ENCODE peak calls at places on chromosome X, in four cellular contexts. P, W, F and J are unnamed samples.

GRCh38 chrX:15664487-15665444 is at the start of gene CLTRN:
- DNase-seq in W (no peak), F (no peak), P (no peak), J (no peak)

GRCh38 chrX:150486011-150486410 is 82.4 kb upstream of the MTM1 start:
- DNase-seq in W (peak), P (no peak), F (peak), J (peak)

GRCh38 chrX:119507206-119507605 is 39.0 kb downstream of the SLC25A5 start:
- DNase-seq in P (no peak), F (no peak), W (no peak), J (no peak)

GRCh38 chrX:3548743-3549441 is 164.6 kb downstream of the PRKX start:
- DNase-seq in W (no peak), F (peak), P (no peak), J (peak)

GRCh38 chrX:126658447-126658846 is 105.8 kb upstream of the DCAF12L1 start:
- DNase-seq in F (no peak), W (no peak), P (no peak), J (no peak)

GRCh38 chrX:140500427-140500826 is 4.4 kb downstream of the SOX3 start:
- DNase-seq in W (no peak), P (no peak), F (no peak), J (no peak)

GRCh38 chrX:10393899-10394298 is 226.5 kb downstream of the MID1 start:
- DNase-seq in F (peak), W (no peak), P (no peak), J (no peak)

GRCh38 chrX:21770631-21771321 is 12.9 kb upstream of the SMPX start:
- DNase-seq in P (no peak), F (peak), W (no peak), J (no peak)

GRCh38 chrX:109855501-109855900 is 122.4 kb upstream of the ACSL4 start:
- DNase-seq in P (no peak), F (peak), W (no peak), J (no peak)

GRCh38 chrX:22310779-22311178 is 38.1 kb downstream of the CBLL2 start:
- DNase-seq in W (no peak), P (no peak), F (no peak), J (no peak)

GRCh38 chrX:138771042-138771441 is 59.5 kb upstream of the FGF13 start:
- DNase-seq in P (no peak), F (no peak), W (no peak), J (no peak)

GRCh38 chrX:16278927-16279326 is 111.6 kb downstream of the MAGEB17 start:
- DNase-seq in W (no peak), F (no peak), P (no peak), J (no peak)

GRCh38 chrX:149504226-149504914 is 736 bp downstream of the IDS start:
- DNase-seq in P (no peak), F (no peak), W (peak), J (peak)

GRCh38 chrX:110987292-110987691 is 108.7 kb upstream of the PAK3 start:
- DNase-seq in F (no peak), W (no peak), P (no peak), J (peak)

GRCh38 chrX:132294776-132295495 is 75.7 kb upstream of the RAP2C start:
- DNase-seq in P (no peak), W (no peak), F (no peak), J (no peak)

GRCh38 chrX:15235001-15235400 is 34.9 kb downstream of the ASB9 start:
- DNase-seq in P (no peak), F (no peak), W (no peak), J (no peak)

GRCh38 chrX:104335765-104336164 is 81.0 kb upstream of the ESX1 start:
- DNase-seq in F (no peak), P (no peak), W (no peak), J (no peak)

GRCh38 chrX:10577863-10578262 is 42.5 kb downstream of the MID1 start:
- DNase-seq in W (no peak), F (no peak), P (no peak), J (no peak)

GRCh38 chrX:154320406-154320805 is 24.8 kb downstream of the TKTL1 start:
- DNase-seq in P (no peak), W (no peak), F (no peak), J (no peak)

GRCh38 chrX:39445336-39445735 is 644.1 kb downstream of the MID1IP1 start:
- DNase-seq in P (no peak), F (no peak), W (peak), J (peak)

GRCh38 chrX:115560211-115560977 is 580 bp upstream of the PLS3 start:
- DNase-seq in F (peak), W (no peak), P (no peak), J (peak)

GRCh38 chrX:119427024-119427794 is 28.1 kb downstream of the SLC25A43 start:
- DNase-seq in P (peak), F (no peak), W (peak), J (no peak)

GRCh38 chrX:145727476-145727875 is 90.2 kb upstream of the SLITRK2 start:
- DNase-seq in P (no peak), F (no peak), W (no peak), J (no peak)
- TF ChIP-seq FOXK2 in P (no peak), F (no peak), W (no peak), J (no peak)

DNA sequence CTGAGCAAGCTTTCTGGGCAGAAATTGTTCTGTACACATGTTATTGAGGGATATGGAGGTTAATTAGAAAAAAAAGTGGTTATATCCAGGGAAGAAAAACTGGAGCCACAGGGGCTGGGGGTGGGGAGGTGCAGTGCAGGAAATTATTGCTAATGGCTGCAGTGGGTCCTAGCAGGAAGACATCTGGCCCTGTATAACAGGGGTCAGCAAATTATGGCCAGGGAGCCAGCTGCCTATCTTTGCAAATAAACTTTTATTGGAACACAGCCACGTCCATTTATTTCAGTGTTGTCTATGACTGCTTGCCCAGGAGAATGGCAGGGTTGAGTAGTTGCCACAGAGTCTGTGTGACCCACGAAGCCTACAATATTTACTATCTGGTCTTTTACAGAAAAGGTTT is 23.4 kb upstream of the PRPS2 start:
- DNase-seq in F (no peak), P (no peak), W (no peak), J (no peak)
- TF ChIP-seq FOXK2 in F (no peak), P (no peak), W (no peak), J (no peak)

GRCh38 chrX:136909119-136909705 is 28.7 kb upstream of the RBMX start:
- DNase-seq in W (peak), P (peak), F (peak), J (peak)

GRCh38 chrX:136907626-136908025 is 27.1 kb upstream of the RBMX start:
- DNase-seq in W (no peak), F (no peak), P (no peak), J (no peak)

GRCh38 chrX:136910565-136911040 is 30.1 kb upstream of the RBMX start:
- DNase-seq in W (no peak), P (no peak), F (no peak), J (no peak)

GRCh38 chrX:136906921-136907510 is 26.5 kb upstream of the RBMX start:
- DNase-seq in W (no peak), P (no peak), F (no peak), J (no peak)

GRCh38 chrX:136909706-136910564 is 29.4 kb upstream of the RBMX start:
- DNase-seq in W (peak), P (peak), F (no peak), J (peak)
- TF ChIP-seq FOXK2 in W (peak), P (no peak), F (no peak), J (no peak)

GRCh38 chrX:96480081-96480480 is 204.6 kb upstream of the DIAPH2 start:
- DNase-seq in P (no peak), W (no peak), F (no peak), J (no peak)

GRCh38 chrX:96481831-96482230 is 202.8 kb upstream of the DIAPH2 start:
- DNase-seq in W (no peak), F (no peak), P (no peak), J (no peak)

DNA sequence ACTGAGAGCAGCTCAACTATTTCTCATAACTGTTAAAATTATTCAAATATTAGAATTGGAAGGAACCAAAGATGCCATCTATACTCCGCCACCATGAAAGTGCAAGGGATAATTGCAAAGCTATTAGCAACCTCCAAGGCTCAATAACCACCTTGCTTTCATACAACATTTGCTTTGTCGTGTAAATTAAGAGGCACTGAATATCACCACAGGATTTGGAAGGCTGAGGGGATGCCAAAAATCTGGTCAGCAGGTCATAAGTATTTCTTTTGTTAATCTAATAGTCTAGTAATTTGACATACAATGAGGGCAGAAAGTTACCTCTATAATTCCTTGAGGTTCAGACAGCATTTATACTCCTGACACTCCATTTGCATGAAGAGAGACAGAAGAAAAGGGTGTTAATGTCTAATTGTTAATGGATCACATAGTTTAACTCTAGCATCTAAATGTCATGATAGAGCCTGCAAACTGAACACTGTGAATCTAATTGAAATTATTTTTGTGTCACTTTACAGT is 200.9 kb upstream of the DIAPH2 start:
- DNase-seq in F (no peak), W (no peak), P (no peak), J (no peak)
- TF ChIP-seq FOXK2 in F (no peak), W (no peak), P (no peak), J (no peak)

GRCh38 chrX:48540015-48540350 is 469 bp downstream of the TBC1D25 start:
- DNase-seq in P (no peak), F (peak), W (peak), J (peak)
- TF ChIP-seq FOXK2 in P (no peak), F (no peak), W (no peak), J (no peak)

DNA sequence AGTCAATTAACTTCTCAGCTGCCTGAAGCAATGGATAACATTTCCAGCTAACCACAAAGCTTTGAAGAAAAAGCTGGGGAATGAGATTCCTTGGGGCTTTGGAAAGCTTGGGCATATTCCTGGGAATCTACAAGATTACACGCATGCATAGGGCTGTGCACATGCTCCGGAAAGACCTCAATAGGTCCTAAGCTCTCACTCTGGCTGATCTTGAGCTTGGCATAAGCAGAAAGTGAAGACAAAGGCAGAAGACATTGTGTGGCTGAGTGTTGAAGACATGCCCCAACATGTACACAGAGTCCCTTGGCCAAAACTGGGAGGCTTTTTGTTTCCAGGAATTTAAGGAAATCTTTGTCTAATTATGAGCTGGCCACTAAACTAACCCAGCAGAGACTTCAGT is 31.2 kb downstream of the ATG4A start:
- DNase-seq in F (no peak), P (no peak), W (no peak), J (no peak)
- TF ChIP-seq FOXK2 in F (no peak), P (no peak), W (no peak), J (no peak)

DNA sequence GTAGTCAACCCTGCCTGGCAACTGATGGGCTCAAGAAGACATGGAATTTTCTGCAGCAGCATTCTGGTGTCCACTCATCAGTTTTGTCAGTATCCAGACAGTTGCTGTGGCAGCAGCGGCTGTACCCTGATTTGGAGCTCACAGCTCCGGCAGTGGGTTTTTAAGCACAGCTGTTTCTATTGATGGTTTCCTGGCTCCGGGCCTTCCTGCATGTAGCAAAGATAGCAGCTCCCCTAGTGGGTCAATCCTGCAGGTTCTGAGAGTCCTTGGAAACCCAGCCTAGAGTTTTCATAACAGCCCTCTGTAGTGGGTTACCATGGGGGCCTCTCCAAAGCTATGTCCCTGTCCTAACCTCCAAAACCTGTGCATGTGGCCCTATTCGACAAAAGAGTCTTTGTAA is 84.0 kb upstream of the ATP6AP2 start:
- DNase-seq in F (peak), P (no peak), W (no peak), J (peak)
- TF ChIP-seq FOXK2 in F (no peak), P (no peak), W (no peak), J (no peak)

GRCh38 chrX:7444967-7445366 is 297.0 kb upstream of the PUDP start:
- DNase-seq in P (peak), F (no peak), W (no peak), J (no peak)

GRCh38 chrX:7446815-7447214 is 298.9 kb upstream of the PUDP start:
- DNase-seq in W (no peak), P (no peak), F (no peak), J (no peak)

GRCh38 chrX:7448123-7448522 is 300.2 kb upstream of the PUDP start:
- DNase-seq in P (no peak), F (no peak), W (no peak), J (no peak)
- TF ChIP-seq FOXK2 in P (no peak), F (no peak), W (no peak), J (no peak)